ENCODE peak calls at places on chromosomes 2 and 18, in ten cellular contexts. G is aorta, I is Peyer's patch, R is left ventricle myocardium inferior, X is tibial artery, S is ascending aorta, E is cardiac muscle cell, F is left lung, K is SK-N-SH, V is WERI-Rb-1. T is an unnamed sample.

GRCh38 chr18:23958036-23958435 is 56.5 kb upstream of the TTC39C start:
- DNase-seq in E (peak), R (peak), V (no peak), K (no peak), S (peak), F (no peak), X (peak), G (peak), I (peak), T (no peak)

GRCh38 chr2:169891593-169892298 is 64.5 kb downstream of the UBR3 start:
- DNase-seq in X (no peak), I (no peak), F (no peak), E (peak), S (no peak), G (no peak), R (no peak), K (no peak), V (no peak), T (no peak)

GRCh38 chr2:55901322-55901721 is 22.3 kb downstream of the EFEMP1 start:
- DNase-seq in R (no peak), E (peak), I (no peak), F (no peak), S (no peak), X (no peak), V (no peak), K (no peak), G (no peak), T (no peak)

GRCh38 chr2:85635636-85636035 is 19.6 kb downstream of the USP39 start:
- DNase-seq in I (no peak), K (no peak), R (no peak), X (no peak), S (no peak), G (no peak), F (no peak), V (no peak), E (no peak), T (no peak)

GRCh38 chr2:24972315-24972958 is 682 bp upstream of the DNAJC27 start:
- DNase-seq in F (no peak), R (peak), I (peak), V (peak), K (peak), E (peak), G (no peak), S (peak), X (peak), T (peak)

GRCh38 chr18:77080283-77080682 is 52.3 kb downstream of the MBP start:
- DNase-seq in X (no peak), E (no peak), R (no peak), K (no peak), S (peak), I (peak), V (no peak), F (no peak), G (no peak), T (no peak)

GRCh38 chr18:74013955-74014354 is 133.7 kb downstream of the FBXO15 start:
- DNase-seq in R (no peak), I (no peak), K (no peak), F (no peak), G (no peak), S (no peak), X (no peak), V (no peak), E (peak), T (peak)

GRCh38 chr2:164542584-164543021 is 78.7 kb downstream of the GRB14 start:
- DNase-seq in K (no peak), S (no peak), X (no peak), E (peak), G (no peak), F (no peak), R (no peak), I (no peak), V (no peak), T (no peak)

GRCh38 chr2:127588241-127588640 is 52.8 kb downstream of the MYO7B start:
- DNase-seq in I (peak), K (no peak), V (peak), R (no peak), X (peak), F (no peak), G (peak), S (no peak), E (no peak), T (no peak)

GRCh38 chr18:3426074-3426473 is 23.9 kb upstream of the TGIF1 start:
- DNase-seq in S (no peak), V (no peak), F (no peak), E (no peak), R (no peak), X (no peak), I (no peak), G (no peak), K (no peak), T (no peak)

GRCh38 chr18:80175451-80176235 is 66.6 kb downstream of the ADNP2 start:
- DNase-seq in S (no peak), R (no peak), V (no peak), X (no peak), I (peak), G (peak), E (no peak), K (no peak), F (no peak), T (peak)

GRCh38 chr2:187593098-187593497 is 38.9 kb upstream of the TFPI start:
- DNase-seq in F (no peak), I (no peak), X (no peak), E (no peak), G (no peak), R (no peak), S (no peak), V (no peak), K (no peak), T (no peak)

GRCh38 chr18:415627-416612 is 84.6 kb downstream of the COLEC12 start:
- DNase-seq in K (no peak), I (no peak), S (no peak), R (no peak), E (peak), X (no peak), V (no peak), F (no peak), G (no peak), T (no peak)
- H3K27ac ChIP-seq in K (peak), I (no peak), S (no peak), R (no peak), E (no peak), X (no peak), V (no peak), F (no peak), G (no peak), T (no peak)

GRCh38 chr2:134312482-134312881 is 58.6 kb downstream of the MGAT5 start:
- DNase-seq in S (no peak), I (no peak), E (no peak), V (no peak), R (no peak), K (no peak), X (no peak), F (no peak), G (peak), T (no peak)

GRCh38 chr2:134314202-134314601 is 60.3 kb downstream of the MGAT5 start:
- DNase-seq in G (no peak), V (no peak), I (no peak), E (no peak), X (no peak), S (no peak), K (no peak), R (no peak), F (no peak), T (no peak)

GRCh38 chr2:134314656-134315377 is 60.9 kb downstream of the MGAT5 start:
- DNase-seq in E (no peak), S (no peak), R (no peak), F (no peak), G (no peak), X (no peak), V (no peak), K (no peak), I (no peak), T (no peak)

GRCh38 chr2:134319581-134320246 is 65.8 kb downstream of the MGAT5 start:
- DNase-seq in R (no peak), E (no peak), K (no peak), V (no peak), S (no peak), I (no peak), G (no peak), F (no peak), X (no peak), T (no peak)

DNA sequence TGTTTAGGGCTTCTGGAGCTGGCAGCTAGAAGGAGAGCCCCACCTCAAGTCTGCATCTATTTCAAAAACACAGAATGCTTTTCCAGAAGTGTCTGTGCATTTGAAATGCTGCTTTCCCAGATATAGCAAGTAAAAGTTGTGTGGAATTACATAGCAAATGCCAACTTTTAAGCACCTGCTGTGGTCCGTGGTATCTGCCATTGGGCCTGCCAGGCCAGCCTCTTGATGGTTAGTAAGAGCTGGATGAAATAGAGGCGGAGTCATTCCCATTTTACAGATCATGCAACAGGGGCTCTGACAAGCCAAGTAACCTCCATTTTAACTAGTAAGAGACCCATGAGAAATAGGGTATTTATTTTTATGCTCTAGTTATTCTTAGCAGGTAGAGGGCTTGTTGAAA is 61.6 kb downstream of the MGAT5 start:
- DNase-seq in S (no peak), K (no peak), F (no peak), G (no peak), X (no peak), R (no peak), I (no peak), E (no peak), V (no peak), T (no peak)
- H3K27ac ChIP-seq in S (no peak), K (no peak), F (no peak), G (no peak), X (no peak), R (peak), I (no peak), E (no peak), V (no peak), T (no peak)

GRCh38 chr2:196000551-196000950 is 68.1 kb downstream of the DNAH7 start:
- DNase-seq in V (no peak), S (no peak), E (no peak), F (no peak), X (no peak), R (no peak), K (no peak), I (no peak), G (no peak), T (no peak)

GRCh38 chr2:195998070-195998469 is 70.6 kb downstream of the DNAH7 start:
- DNase-seq in X (no peak), I (no peak), E (no peak), F (no peak), R (no peak), S (no peak), G (no peak), V (no peak), K (no peak), T (no peak)

DNA sequence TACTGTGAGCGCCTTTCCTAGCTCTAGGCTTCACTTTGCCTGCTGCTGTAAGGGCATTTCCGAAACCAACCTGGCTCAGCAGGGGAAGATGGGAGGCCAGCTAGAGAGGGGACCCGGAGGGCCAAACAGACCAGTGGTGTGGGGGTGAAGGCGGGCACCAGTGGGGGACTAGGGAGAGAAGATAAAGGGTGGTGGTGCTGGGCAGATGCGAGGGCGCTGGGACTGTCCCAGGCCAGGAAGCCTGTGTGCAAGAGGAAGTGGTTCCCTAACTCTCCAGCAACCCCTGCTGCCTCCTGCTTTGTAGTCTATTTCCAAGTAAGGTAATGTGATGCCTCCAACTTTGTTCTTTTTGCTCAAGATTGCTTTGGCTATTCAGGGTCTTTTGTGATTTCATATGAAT is 73.1 kb downstream of the DNAH7 start:
- DNase-seq in I (no peak), E (no peak), G (no peak), S (no peak), V (no peak), K (no peak), F (no peak), R (no peak), X (no peak), T (no peak)
- H3K27ac ChIP-seq in I (no peak), E (no peak), G (no peak), S (no peak), V (no peak), K (no peak), F (no peak), R (no peak), X (no peak), T (no peak)

GRCh38 chr2:95122197-95122551 is 566 bp upstream of the MRPS5 start:
- DNase-seq in R (no peak), F (no peak), E (no peak), S (no peak), G (no peak), X (no peak), I (no peak), K (no peak), V (no peak), T (no peak)
- H3K27ac ChIP-seq in R (peak), F (peak), E (peak), S (peak), G (no peak), X (peak), I (peak), K (no peak), V (peak), T (peak)

DNA sequence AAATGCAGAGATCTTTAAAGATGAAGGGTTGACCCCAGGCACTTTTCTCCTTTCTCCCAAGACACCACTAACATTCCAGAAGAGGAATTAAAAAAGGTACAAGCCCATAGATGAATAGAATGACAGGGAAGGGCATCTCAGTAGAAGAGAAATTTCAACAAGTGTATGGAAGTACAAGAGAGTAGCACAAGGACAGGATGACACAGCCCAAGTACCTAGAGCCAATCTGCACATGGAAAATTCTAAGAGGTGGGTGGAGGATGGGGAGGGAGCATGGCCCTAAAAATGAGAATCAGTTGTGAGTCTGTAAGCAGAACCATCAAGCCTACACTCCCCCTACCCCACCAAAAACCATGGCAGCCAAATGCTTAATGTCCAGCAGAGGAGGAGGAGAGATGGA is 39.7 kb upstream of the LOXHD1 start:
- DNase-seq in E (no peak), R (no peak), X (no peak), S (no peak), K (no peak), F (no peak), I (no peak), V (no peak), G (no peak), T (no peak)
- H3K27ac ChIP-seq in E (no peak), R (no peak), X (no peak), S (no peak), K (no peak), F (no peak), I (no peak), V (no peak), G (no peak), T (no peak)

DNA sequence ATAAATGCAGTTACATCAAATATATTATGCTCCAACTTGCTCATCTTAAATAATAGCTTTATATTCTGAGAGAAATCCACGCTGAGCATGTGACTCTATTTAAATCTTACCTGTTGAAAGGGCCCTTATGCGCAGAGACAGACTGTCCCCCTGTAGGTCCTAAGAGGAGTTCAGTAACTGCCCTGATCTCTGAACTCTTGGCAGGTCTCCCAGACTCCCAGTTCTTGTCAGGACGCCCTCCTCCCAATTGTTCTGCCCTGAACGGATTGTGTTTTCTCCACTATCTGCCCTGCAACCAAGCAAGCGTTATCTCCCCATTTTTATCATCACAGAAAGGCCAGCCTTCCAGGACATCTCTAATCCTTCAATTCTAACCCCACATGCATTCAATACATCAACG is 954.6 kb downstream of the TSN start:
- DNase-seq in F (no peak), X (no peak), S (no peak), V (no peak), R (no peak), I (no peak), G (no peak), K (no peak), E (no peak), T (no peak)
- H3K27ac ChIP-seq in F (no peak), X (no peak), S (no peak), V (no peak), R (no peak), I (no peak), G (no peak), K (no peak), E (no peak), T (no peak)

GRCh38 chr2:36403675-36404230 is 48.2 kb downstream of the CRIM1 start:
- DNase-seq in X (no peak), S (no peak), G (no peak), E (no peak), I (no peak), F (no peak), V (no peak), K (no peak), R (no peak), T (no peak)
- H3K27ac ChIP-seq in X (peak), S (peak), G (no peak), E (no peak), I (no peak), F (peak), V (no peak), K (peak), R (peak), T (no peak)

DNA sequence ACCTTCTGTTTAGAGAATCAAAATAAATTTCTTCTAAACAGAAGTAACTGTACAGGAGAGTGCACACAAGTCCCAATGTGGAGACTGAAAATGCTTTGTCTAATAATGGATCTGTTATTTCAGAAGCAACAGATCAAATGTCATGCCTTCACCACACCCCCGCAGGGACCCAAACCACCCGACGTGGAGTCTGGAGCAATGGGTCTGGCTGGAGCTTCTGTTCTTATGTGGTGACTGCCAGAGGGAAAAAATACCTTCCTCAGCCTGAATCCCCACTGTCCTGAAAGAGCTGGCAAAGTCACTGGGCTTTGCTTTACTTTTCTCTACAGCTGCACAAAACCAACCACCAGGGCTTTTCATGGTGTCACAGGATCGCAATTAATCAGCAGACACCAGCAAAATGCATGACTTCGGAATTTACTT is 119.0 kb upstream of the ZFP36L2 start:
- DNase-seq in X (peak), E (no peak), R (peak), S (no peak), K (peak), F (no peak), I (no peak), G (no peak), V (no peak), T (no peak)
- H3K27ac ChIP-seq in X (peak), E (peak), R (peak), S (peak), K (peak), F (peak), I (peak), G (peak), V (no peak), T (no peak)

DNA sequence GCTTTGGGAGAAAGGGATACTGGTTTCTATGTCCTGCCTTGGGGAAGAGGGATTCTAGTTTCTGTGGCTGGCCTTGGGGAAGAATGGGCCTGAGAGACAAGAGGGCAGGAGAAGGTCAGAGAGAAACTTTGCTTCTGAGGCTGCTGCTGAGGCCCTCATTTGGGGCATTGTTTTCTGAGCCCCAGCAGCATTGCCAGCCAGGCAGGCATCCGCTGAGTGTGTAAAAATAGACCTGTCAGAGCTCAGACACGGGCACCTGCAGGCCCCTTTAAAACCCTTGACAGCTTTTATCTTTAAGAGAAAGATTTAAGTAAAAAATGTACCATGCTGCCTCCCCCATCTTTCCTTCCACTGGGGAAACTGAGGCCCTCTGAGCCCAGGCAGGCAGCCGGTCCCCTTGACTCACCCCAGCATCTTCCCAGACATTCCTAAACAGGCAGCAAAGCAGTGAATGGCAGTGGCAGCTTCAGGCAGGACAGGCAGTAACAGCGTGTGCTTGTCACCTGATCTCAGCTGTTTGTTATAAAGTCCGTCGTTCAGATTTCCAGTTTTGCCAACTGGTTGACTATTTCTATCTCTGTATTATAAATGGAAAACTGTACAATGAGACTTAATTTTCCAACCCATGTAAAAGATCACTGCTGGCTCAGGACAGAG is 27.6 kb downstream of the MLPH start:
- DNase-seq in X (no peak), R (peak), S (no peak), G (no peak), E (no peak), V (no peak), F (no peak), K (no peak), I (no peak), T (no peak)
- H3K27ac ChIP-seq in X (no peak), R (peak), S (no peak), G (no peak), E (peak), V (no peak), F (no peak), K (peak), I (no peak), T (no peak)